ENCODE peak calls at places on chromosome 6, in six cellular contexts. One of them, this sample, is unnamed.

GRCh38 chr6:53441761-53442160 is 93.0 kb upstream of the ELOVL5 start:
- DNase-seq in NCI-H1417: no peak
- DNase-seq in stimulated activated CD4-positive, alpha-beta T cell treated with anti-CD3 and anti-CD28 coated beads, Interleukin-15, amount 100 ng/mL, for 48 hours: no peak
- DNase-seq in NCI-H1930: no peak
- DNase-seq in effector CD8-positive, alpha-beta T cell: no peak
- DNase-seq in body of pancreas: no peak
- DNase-seq in this sample: no peak

GRCh38 chr6:163226836-163227485 is 187.6 kb upstream of the QKI start:
- DNase-seq in effector CD8-positive, alpha-beta T cell: no peak
- DNase-seq in stimulated activated CD4-positive, alpha-beta T cell treated with anti-CD3 and anti-CD28 coated beads, Interleukin-15, amount 100 ng/mL, for 48 hours: no peak
- DNase-seq in body of pancreas: no peak
- DNase-seq in NCI-H1417: no peak
- DNase-seq in NCI-H1930: no peak
- DNase-seq in this sample: no peak

GRCh38 chr6:43455034-43455747 is at the start of gene DLK2:
- DNase-seq in stimulated activated CD4-positive, alpha-beta T cell treated with anti-CD3 and anti-CD28 coated beads, Interleukin-15, amount 100 ng/mL, for 48 hours: peak; percentile 9
- DNase-seq in effector CD8-positive, alpha-beta T cell: peak; percentile 10
- DNase-seq in NCI-H1930: peak; percentile 76
- DNase-seq in body of pancreas: no peak
- DNase-seq in NCI-H1417: peak; percentile 29
- DNase-seq in this sample: peak; percentile 24

GRCh38 chr6:112337209-112337638 is 9.9 kb upstream of the RFPL4B start:
- DNase-seq in effector CD8-positive, alpha-beta T cell: no peak
- DNase-seq in NCI-H1930: peak; percentile 48
- DNase-seq in stimulated activated CD4-positive, alpha-beta T cell treated with anti-CD3 and anti-CD28 coated beads, Interleukin-15, amount 100 ng/mL, for 48 hours: no peak
- DNase-seq in body of pancreas: peak; percentile 39
- DNase-seq in NCI-H1417: peak; percentile 79
- DNase-seq in this sample: peak; percentile 61

GRCh38 chr6:43494766-43495165 is 15.4 kb downstream of the LRRC73 start:
- DNase-seq in NCI-H1930: no peak
- DNase-seq in stimulated activated CD4-positive, alpha-beta T cell treated with anti-CD3 and anti-CD28 coated beads, Interleukin-15, amount 100 ng/mL, for 48 hours: no peak
- DNase-seq in body of pancreas: no peak
- DNase-seq in effector CD8-positive, alpha-beta T cell: no peak
- DNase-seq in NCI-H1417: no peak
- DNase-seq in this sample: no peak

GRCh38 chr6:45653117-45653883 is 275.6 kb upstream of the SUPT3H start:
- DNase-seq in body of pancreas: no peak
- DNase-seq in stimulated activated CD4-positive, alpha-beta T cell treated with anti-CD3 and anti-CD28 coated beads, Interleukin-15, amount 100 ng/mL, for 48 hours: no peak
- DNase-seq in NCI-H1930: no peak
- DNase-seq in NCI-H1417: no peak
- DNase-seq in effector CD8-positive, alpha-beta T cell: no peak
- DNase-seq in this sample: no peak

GRCh38 chr6:150224820-150225219 is 82.0 kb downstream of the PPP1R14C start:
- DNase-seq in NCI-H1417: no peak
- DNase-seq in effector CD8-positive, alpha-beta T cell: no peak
- DNase-seq in stimulated activated CD4-positive, alpha-beta T cell treated with anti-CD3 and anti-CD28 coated beads, Interleukin-15, amount 100 ng/mL, for 48 hours: no peak
- DNase-seq in body of pancreas: no peak
- DNase-seq in NCI-H1930: no peak
- DNase-seq in this sample: no peak

GRCh38 chr6:166333172-166333995 is 9.0 kb downstream of the SFT2D1 start:
- DNase-seq in effector CD8-positive, alpha-beta T cell: no peak
- DNase-seq in NCI-H1930: no peak
- DNase-seq in NCI-H1417: no peak
- DNase-seq in body of pancreas: no peak
- DNase-seq in stimulated activated CD4-positive, alpha-beta T cell treated with anti-CD3 and anti-CD28 coated beads, Interleukin-15, amount 100 ng/mL, for 48 hours: peak; percentile 13
- DNase-seq in this sample: peak; percentile 25

GRCh38 chr6:139860193-139860592 is 485.7 kb upstream of the CITED2 start:
- DNase-seq in NCI-H1417: no peak
- DNase-seq in NCI-H1930: no peak
- DNase-seq in effector CD8-positive, alpha-beta T cell: no peak
- DNase-seq in body of pancreas: no peak
- DNase-seq in stimulated activated CD4-positive, alpha-beta T cell treated with anti-CD3 and anti-CD28 coated beads, Interleukin-15, amount 100 ng/mL, for 48 hours: no peak
- DNase-seq in this sample: no peak

This sample was measured in endothelial cell.